ENCODE peak calls at places on chromosomes 2 and 18, in five cellular contexts. Q is MCF 10A, O is neural crest cell, C is heart left ventricle, F is progenitor cell of endocrine pancreas. U is an unnamed sample.

GRCh38 chr2:32714521-32714920 is 86.7 kb downstream of the TTC27 start:
- DNase-seq in Q (no peak), O (no peak), C (no peak), F (no peak), U (no peak)

GRCh38 chr2:175111200-175111657 is 56.8 kb downstream of the ATF2 start:
- DNase-seq in Q (peak; percentile 57), O (no peak), C (no peak), F (no peak), U (no peak)

GRCh38 chr2:199488772-199489400 is 31.1 kb upstream of the SATB2 start:
- DNase-seq in Q (peak; percentile 77), O (peak; percentile 73), C (no peak), F (peak; percentile 59), U (peak; percentile 85)

GRCh38 chr18:25251127-25251526 is 100.8 kb downstream of the ZNF521 start:
- DNase-seq in Q (no peak), O (no peak), C (no peak), F (no peak), U (no peak)

GRCh38 chr2:45000341-45000901 is 8.8 kb downstream of the SIX2 start:
- DNase-seq in Q (no peak), O (no peak), C (no peak), F (no peak), U (no peak)

GRCh38 chr2:128734521-128735295 is 416.0 kb upstream of the HS6ST1 start:
- DNase-seq in Q (no peak), O (no peak), C (no peak), F (no peak), U (no peak)

GRCh38 chr2:178072383-178073301 is at the start of gene PDE11A:
- DNase-seq in Q (peak; percentile 87), O (peak; percentile 64), C (peak; percentile 57), F (peak; percentile 62), U (peak; percentile 90)

GRCh38 chr2:107607054-107607453 is 219.6 kb upstream of the RGPD4 start:
- DNase-seq in Q (no peak), O (no peak), C (no peak), F (no peak), U (no peak)

GRCh38 chr2:19890104-19890503 is 11.7 kb downstream of the TTC32 start:
- DNase-seq in Q (no peak), O (no peak), C (no peak), F (no peak), U (no peak)

GRCh38 chr2:29530281-29530680 is 391.1 kb downstream of the ALK start:
- DNase-seq in Q (no peak), O (no peak), C (no peak), F (no peak), U (no peak)

GRCh38 chr2:214492152-214492551 is 81.3 kb downstream of the VWC2L start:
- DNase-seq in Q (no peak), O (no peak), C (no peak), F (no peak), U (no peak)

DNA sequence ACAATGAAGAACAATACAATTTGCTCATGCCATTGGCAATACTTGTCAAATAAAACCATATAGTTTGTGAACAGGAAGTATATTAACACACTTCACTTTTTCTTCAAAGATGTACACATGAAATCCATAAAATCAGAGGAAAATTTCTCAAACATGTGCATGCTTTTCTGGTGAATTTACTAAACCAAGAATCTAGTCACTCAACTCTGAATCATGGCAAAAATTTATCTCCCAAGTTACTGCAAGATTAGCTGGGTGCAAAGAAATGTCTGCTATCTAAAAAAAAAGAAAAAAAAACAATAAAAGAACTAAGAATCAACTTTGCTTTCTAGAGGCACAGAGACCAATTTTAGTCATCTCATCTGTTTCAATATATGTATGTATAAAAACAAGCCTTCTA is 419.2 kb downstream of the NR4A2 start:
- DNase-seq in Q (no peak), O (no peak), C (no peak), F (no peak), U (no peak)
- TF ChIP-seq CTCF in Q (no peak), O (no peak), C (no peak), F (no peak), U (no peak)

GRCh38 chr2:63486861-63487290 is 101.4 kb downstream of the WDPCP start:
- DNase-seq in Q (peak; percentile 2), O (no peak), C (no peak), F (no peak), U (no peak)
- TF ChIP-seq CTCF in Q (no peak), O (no peak), C (no peak), F (no peak), U (peak; percentile 26)

GRCh38 chr18:36658611-36659010 is 170.2 kb downstream of the TPGS2 start:
- DNase-seq in Q (no peak), O (no peak), C (no peak), F (no peak), U (no peak)

GRCh38 chr18:36660311-36660710 is 168.5 kb downstream of the TPGS2 start:
- DNase-seq in Q (no peak), O (no peak), C (peak; percentile 43), F (no peak), U (no peak)

GRCh38 chr18:36665952-36666351 is 162.8 kb downstream of the TPGS2 start:
- DNase-seq in Q (no peak), O (no peak), C (no peak), F (no peak), U (no peak)

GRCh38 chr18:36663312-36663711 is 165.5 kb downstream of the TPGS2 start:
- DNase-seq in Q (no peak), O (no peak), C (no peak), F (no peak), U (no peak)

GRCh38 chr18:36662000-36662399 is 166.8 kb downstream of the TPGS2 start:
- DNase-seq in Q (peak; percentile 31), O (no peak), C (no peak), F (no peak), U (peak; percentile 6)
- TF ChIP-seq CTCF in Q (no peak), O (peak; percentile 33), C (peak; percentile 19), F (no peak), U (no peak)

GRCh38 chr2:24543252-24543651 is 52.2 kb downstream of the NCOA1 start:
- DNase-seq in Q (no peak), O (no peak), C (no peak), F (no peak), U (no peak)
- TF ChIP-seq CTCF in Q (no peak), O (no peak), C (peak; percentile 33), F (peak; percentile 9), U (no peak)

DNA sequence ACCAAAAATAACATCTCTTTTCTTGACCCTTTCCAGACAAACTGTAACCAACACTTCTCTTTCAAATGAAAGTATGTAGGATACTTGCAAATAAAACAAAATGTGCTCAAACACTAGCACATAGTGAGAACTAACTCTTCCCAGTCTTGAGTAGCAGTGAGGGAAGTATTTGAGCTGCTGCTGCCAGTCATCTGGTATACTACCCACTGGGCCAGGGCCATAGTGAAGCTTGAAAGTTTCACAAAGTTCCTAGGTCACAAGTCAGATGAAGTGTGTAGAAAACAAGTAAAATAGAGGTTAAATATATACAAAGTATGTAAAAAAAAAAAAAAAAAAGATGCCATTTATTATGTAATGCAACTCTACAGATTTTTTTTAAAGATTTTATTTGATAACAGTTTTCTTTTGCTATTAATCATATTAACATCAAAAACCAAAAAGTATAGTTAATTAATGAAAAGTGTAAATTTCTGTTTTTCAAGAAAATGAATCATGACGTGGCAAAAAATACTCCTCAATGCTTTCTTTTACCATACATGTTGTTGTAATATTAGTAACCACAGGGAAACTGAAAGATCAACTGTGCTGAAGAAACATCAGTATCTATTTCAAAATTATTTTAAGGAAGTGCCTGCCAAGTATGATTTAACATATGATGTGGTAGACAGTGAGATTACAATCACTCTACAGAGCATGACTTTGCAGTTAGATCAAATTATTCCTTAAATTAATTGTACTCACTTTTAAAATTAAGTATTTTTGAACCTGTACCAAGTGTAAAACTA is 21.6 kb upstream of the TRIB2 start:
- DNase-seq in Q (peak; percentile 59), O (no peak), C (no peak), F (no peak), U (no peak)
- TF ChIP-seq CTCF in Q (no peak), O (no peak), C (no peak), F (no peak), U (no peak)

DNA sequence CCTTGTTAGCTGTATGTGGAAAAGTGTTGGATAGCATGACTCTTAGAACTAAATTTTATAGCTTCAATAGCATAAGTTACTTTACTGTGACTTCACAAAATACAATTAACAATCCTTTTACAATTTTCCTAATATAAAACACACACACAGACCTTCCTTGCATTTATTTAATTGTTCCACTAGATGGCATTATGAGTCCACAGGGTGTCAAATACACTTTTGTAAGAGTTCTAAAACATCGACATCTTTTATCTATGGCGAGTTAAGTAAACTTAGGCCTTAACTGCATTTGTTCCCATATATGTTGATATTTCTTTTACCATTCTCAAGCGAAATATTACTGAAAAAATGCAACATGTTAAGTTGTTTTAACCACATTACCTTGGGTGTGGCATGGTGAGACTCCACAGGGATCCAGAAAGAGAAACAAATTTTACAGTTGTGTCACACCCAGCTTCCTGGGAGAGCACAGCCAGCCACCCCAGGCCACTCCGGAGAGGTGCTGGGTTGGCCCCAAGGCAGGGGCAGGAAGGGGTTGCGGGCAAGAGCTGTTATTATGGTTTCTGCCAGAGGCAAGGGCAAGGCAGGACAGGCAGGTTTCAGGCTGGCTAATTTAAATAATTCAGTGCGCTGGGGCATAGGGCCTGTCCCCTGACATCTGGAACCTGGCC is 312.4 kb upstream of the MC4R start:
- DNase-seq in Q (peak; percentile 46), O (no peak), C (no peak), F (no peak), U (no peak)
- TF ChIP-seq CTCF in Q (peak; percentile 67), O (peak; percentile 77), C (peak; percentile 76), F (peak; percentile 70), U (peak; percentile 41)